ENCODE peak calls at places on chromosomes 6 and 20, in six cellular contexts. One of them, this sample, is unnamed.
A peak's percentile ranks its signal among the peaks of the same experiment; 100 is the strongest.

GRCh38 chr20:22684072-22684762 is 99.8 kb upstream of the FOXA2 start:
- DNase-seq in K562: peak; percentile 57
- DNase-seq in HCT116: peak; percentile 60
- DNase-seq in SK-N-SH: peak; percentile 58
- DNase-seq in GM12878: peak; percentile 15
- DNase-seq in H1: peak; percentile 47
- DNase-seq in this sample: peak; percentile 80

GRCh38 chr20:32995802-32996201 is 8.4 kb downstream of the SUN5 start:
- DNase-seq in K562: no peak
- DNase-seq in HCT116: no peak
- DNase-seq in SK-N-SH: no peak
- DNase-seq in GM12878: no peak
- DNase-seq in H1: no peak
- DNase-seq in this sample: no peak

GRCh38 chr6:10719386-10720228 is 3.3 kb upstream of the TMEM14C start:
- DNase-seq in K562: no peak
- DNase-seq in HCT116: no peak
- DNase-seq in SK-N-SH: peak; percentile 44
- DNase-seq in GM12878: no peak
- DNase-seq in H1: no peak
- DNase-seq in this sample: no peak

GRCh38 chr6:170522565-170523183 is 30.4 kb downstream of the PSMB1 start:
- DNase-seq in K562: no peak
- DNase-seq in HCT116: peak; percentile 12
- DNase-seq in SK-N-SH: peak; percentile 51
- DNase-seq in GM12878: no peak
- DNase-seq in H1: no peak
- DNase-seq in this sample: no peak

GRCh38 chr6:40907198-40907701 is 131.8 kb downstream of the UNC5CL start:
- DNase-seq in K562: no peak
- DNase-seq in HCT116: no peak
- DNase-seq in SK-N-SH: peak; percentile 41
- DNase-seq in GM12878: no peak
- DNase-seq in H1: no peak
- DNase-seq in this sample: peak; percentile 57

GRCh38 chr6:103872219-103872618 is 987.5 kb downstream of the HACE1 start:
- DNase-seq in K562: no peak
- DNase-seq in HCT116: no peak
- DNase-seq in SK-N-SH: peak; percentile 32
- DNase-seq in GM12878: no peak
- DNase-seq in H1: no peak
- DNase-seq in this sample: no peak

GRCh38 chr6:30169658-30170614 is 6.6 kb downstream of the TRIM15 start:
- DNase-seq in K562: peak; percentile 59
- DNase-seq in HCT116: peak; percentile 51
- DNase-seq in SK-N-SH: peak; percentile 73
- DNase-seq in GM12878: peak; percentile 20
- DNase-seq in H1: no peak
- DNase-seq in this sample: peak; percentile 63

GRCh38 chr6:158086054-158086705 is 81.9 kb downstream of the SERAC1 start:
- DNase-seq in K562: no peak
- DNase-seq in HCT116: no peak
- DNase-seq in SK-N-SH: no peak
- DNase-seq in GM12878: no peak
- DNase-seq in H1: no peak
- DNase-seq in this sample: no peak

GRCh38 chr6:18281564-18281963 is 17.2 kb upstream of the DEK start:
- DNase-seq in K562: no peak
- DNase-seq in HCT116: no peak
- DNase-seq in SK-N-SH: no peak
- DNase-seq in GM12878: no peak
- DNase-seq in H1: no peak
- DNase-seq in this sample: no peak

GRCh38 chr6:126388235-126388634 is 48.3 kb downstream of the CENPW start:
- DNase-seq in K562: no peak
- DNase-seq in HCT116: no peak
- DNase-seq in SK-N-SH: peak; percentile 57
- DNase-seq in GM12878: no peak
- DNase-seq in H1: no peak
- DNase-seq in this sample: no peak

GRCh38 chr6:87066449-87067288 is 28.2 kb downstream of the CGA start:
- DNase-seq in K562: peak; percentile 46
- DNase-seq in HCT116: peak; percentile 57
- DNase-seq in SK-N-SH: peak; percentile 59
- DNase-seq in GM12878: peak; percentile 28
- DNase-seq in H1: no peak
- DNase-seq in this sample: peak; percentile 27

GRCh38 chr6:36927691-36928546 is 26.6 kb upstream of the PI16 start:
- DNase-seq in K562: no peak
- DNase-seq in HCT116: no peak
- DNase-seq in SK-N-SH: no peak
- DNase-seq in GM12878: no peak
- DNase-seq in H1: no peak
- DNase-seq in this sample: no peak

GRCh38 chr20:62381842-62382241 is 5.1 kb upstream of the RPS21 start:
- DNase-seq in K562: no peak
- DNase-seq in HCT116: no peak
- DNase-seq in SK-N-SH: no peak
- DNase-seq in GM12878: no peak
- DNase-seq in H1: no peak
- DNase-seq in this sample: no peak

GRCh38 chr6:114154812-114155211 is 183.9 kb upstream of the HDAC2 start:
- DNase-seq in K562: no peak
- DNase-seq in HCT116: no peak
- DNase-seq in SK-N-SH: no peak
- DNase-seq in GM12878: no peak
- DNase-seq in H1: no peak
- DNase-seq in this sample: no peak

GRCh38 chr6:3795836-3796395 is 44.4 kb upstream of the PXDC1 start:
- DNase-seq in K562: no peak
- DNase-seq in HCT116: no peak
- DNase-seq in SK-N-SH: no peak
- DNase-seq in GM12878: no peak
- DNase-seq in H1: no peak
- DNase-seq in this sample: no peak

GRCh38 chr20:35463455-35464300 is 8.3 kb downstream of the CEP250 start:
- DNase-seq in K562: peak; percentile 64
- DNase-seq in HCT116: peak; percentile 40
- DNase-seq in SK-N-SH: peak; percentile 65
- DNase-seq in GM12878: no peak
- DNase-seq in H1: no peak
- DNase-seq in this sample: peak; percentile 61

GRCh38 chr6:113406051-113406695 is 451.0 kb upstream of the MARCKS start:
- DNase-seq in K562: no peak
- DNase-seq in HCT116: no peak
- DNase-seq in SK-N-SH: no peak
- DNase-seq in GM12878: no peak
- DNase-seq in H1: no peak
- DNase-seq in this sample: no peak

GRCh38 chr6:6243846-6244245 is 76.6 kb downstream of the F13A1 start:
- DNase-seq in K562: no peak
- DNase-seq in HCT116: no peak
- DNase-seq in SK-N-SH: no peak
- DNase-seq in GM12878: no peak
- DNase-seq in H1: no peak
- DNase-seq in this sample: no peak

GRCh38 chr6:13120483-13121482 is 207.6 kb downstream of the TBC1D7 start:
- DNase-seq in K562: no peak
- DNase-seq in HCT116: no peak
- DNase-seq in SK-N-SH: peak; percentile 26
- DNase-seq in GM12878: no peak
- DNase-seq in H1: no peak
- DNase-seq in this sample: no peak

GRCh38 chr6:22884441-22884840 is 315.1 kb downstream of the HDGFL1 start:
- DNase-seq in K562: no peak
- DNase-seq in HCT116: no peak
- DNase-seq in SK-N-SH: no peak
- DNase-seq in GM12878: no peak
- DNase-seq in H1: no peak
- DNase-seq in this sample: no peak

DNA sequence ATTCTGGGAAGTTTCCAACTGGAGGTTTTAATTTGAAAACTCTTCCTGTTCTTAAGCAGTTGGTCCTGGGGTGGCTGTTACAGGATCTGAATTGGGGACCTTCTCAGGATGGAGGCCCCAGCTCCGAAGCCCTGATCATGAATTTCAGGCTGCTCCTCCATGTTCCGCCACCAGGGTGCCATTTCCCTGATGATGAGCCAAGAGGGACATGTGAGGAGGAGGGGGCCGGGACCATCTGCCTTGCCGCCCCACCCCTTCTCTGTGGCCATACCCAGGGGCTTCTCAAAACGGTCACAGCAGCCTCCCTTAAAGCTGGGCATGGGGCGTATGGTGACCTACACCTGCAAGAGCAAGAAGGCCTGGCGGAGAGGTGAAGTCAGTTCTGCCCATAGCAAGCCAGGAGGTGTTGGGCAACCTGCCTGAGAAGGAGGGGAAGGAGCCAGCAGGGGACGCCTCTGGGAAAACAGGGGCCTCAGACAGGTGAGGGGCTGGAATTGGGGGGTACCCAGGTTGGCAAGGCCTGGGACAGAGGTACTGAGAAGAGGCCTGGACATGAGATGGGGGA is 3.6 kb upstream of the BAK1 start:
- DNase-seq in K562: peak; percentile 69
- DNase-seq in HCT116: no peak
- DNase-seq in SK-N-SH: peak; percentile 55
- DNase-seq in GM12878: no peak
- DNase-seq in H1: no peak
- DNase-seq in this sample: peak; percentile 38
- TF ChIP-seq JUND in K562: no peak
- TF ChIP-seq JUND in HCT116: no peak
- TF ChIP-seq JUND in SK-N-SH: no peak
- TF ChIP-seq JUND in GM12878: no peak
- TF ChIP-seq JUND in H1: no peak
- TF ChIP-seq JUND in this sample: no peak

DNA sequence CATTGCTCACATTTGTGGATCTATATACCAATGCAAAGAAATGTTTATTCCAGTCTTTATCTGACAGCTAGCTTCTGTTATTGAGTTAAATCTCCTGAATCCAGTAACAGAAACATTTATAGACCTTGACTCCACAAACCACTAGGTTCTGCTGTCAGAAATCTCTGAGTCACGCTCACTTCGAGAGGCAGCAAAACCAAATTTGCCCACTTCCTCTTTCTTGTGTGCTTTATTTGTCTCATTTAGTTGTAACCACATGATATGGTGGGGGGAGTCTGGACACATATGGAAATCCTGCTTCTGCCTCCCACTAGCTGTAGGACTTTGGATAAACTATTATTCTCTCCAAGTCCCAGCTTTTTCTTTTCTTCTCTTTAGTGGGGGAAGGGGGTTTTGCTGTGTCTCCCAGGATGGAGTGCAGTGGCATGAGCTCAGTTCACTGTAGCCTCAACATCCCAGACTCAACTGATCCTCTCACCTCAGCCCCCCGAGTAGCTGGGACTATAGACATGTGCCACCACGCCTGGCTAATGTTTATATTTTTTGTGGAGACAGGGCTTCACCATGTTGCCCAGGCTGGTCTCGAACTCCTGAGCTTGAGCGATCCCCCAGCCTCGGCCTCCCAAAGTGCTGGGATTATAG is 54.4 kb downstream of the IPCEF1 start:
- DNase-seq in K562: peak; percentile 14
- DNase-seq in HCT116: no peak
- DNase-seq in SK-N-SH: no peak
- DNase-seq in GM12878: peak; percentile 90
- DNase-seq in H1: no peak
- DNase-seq in this sample: no peak
- TF ChIP-seq JUND in K562: peak; percentile 60
- TF ChIP-seq JUND in HCT116: no peak
- TF ChIP-seq JUND in SK-N-SH: peak; percentile 26
- TF ChIP-seq JUND in GM12878: peak; percentile 32
- TF ChIP-seq JUND in H1: no peak
- TF ChIP-seq JUND in this sample: no peak

GRCh38 chr6:71466362-71466761 is 177.8 kb downstream of the OGFRL1 start:
- DNase-seq in K562: no peak
- DNase-seq in HCT116: no peak
- DNase-seq in SK-N-SH: no peak
- DNase-seq in GM12878: no peak
- DNase-seq in H1: no peak
- DNase-seq in this sample: no peak
- TF ChIP-seq JUND in K562: no peak
- TF ChIP-seq JUND in HCT116: no peak
- TF ChIP-seq JUND in SK-N-SH: no peak
- TF ChIP-seq JUND in GM12878: no peak
- TF ChIP-seq JUND in H1: no peak
- TF ChIP-seq JUND in this sample: no peak

DNA sequence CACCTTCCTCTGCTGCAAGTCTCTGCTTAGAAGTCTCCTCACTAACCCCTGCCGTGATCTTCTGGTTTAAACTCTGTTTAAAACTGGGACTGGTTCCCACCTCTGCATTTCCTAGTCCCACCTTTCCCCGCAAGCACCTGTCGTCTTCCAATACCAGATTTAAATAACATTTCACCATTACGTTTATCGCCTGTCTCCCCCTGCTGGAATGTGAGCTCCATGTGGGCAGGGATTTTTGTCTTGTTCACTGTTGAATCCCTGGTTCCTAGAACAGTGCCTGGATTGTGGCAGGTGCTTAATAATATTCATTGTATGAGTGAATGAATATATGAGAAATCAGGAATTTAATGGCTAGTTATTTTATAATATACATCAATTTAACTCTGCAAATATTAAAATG is 2.7 kb downstream of the GUCA1A start:
- DNase-seq in K562: no peak
- DNase-seq in HCT116: peak; percentile 19
- DNase-seq in SK-N-SH: no peak
- DNase-seq in GM12878: no peak
- DNase-seq in H1: no peak
- DNase-seq in this sample: no peak
- TF ChIP-seq JUND in K562: no peak
- TF ChIP-seq JUND in HCT116: no peak
- TF ChIP-seq JUND in SK-N-SH: no peak
- TF ChIP-seq JUND in GM12878: no peak
- TF ChIP-seq JUND in H1: no peak
- TF ChIP-seq JUND in this sample: no peak